ENCODE peak calls at places on chromosomes 6 and 20, in four cellular contexts. V is H1, Y is H9, C is IMR-90. O is an unnamed sample.

GRCh38 chr6:144689503-144690040 is 404.4 kb downstream of the UTRN start:
- DNase-seq in V (no peak), Y (no peak), C (no peak), O (no peak)

GRCh38 chr20:34514897-34515483 is 1.2 kb upstream of the DYNLRB1 start:
- DNase-seq in V (no peak), Y (no peak), C (peak; percentile 44), O (no peak)

GRCh38 chr6:159213401-159213800 is 44.2 kb downstream of the FNDC1 start:
- DNase-seq in V (no peak), Y (no peak), C (no peak), O (no peak)

GRCh38 chr6:116447496-116448011 is 13.6 kb upstream of the CALHM6 start:
- DNase-seq in V (no peak), Y (no peak), C (peak; percentile 99), O (peak; percentile 99)

GRCh38 chr6:105111093-105111492 is 68.7 kb downstream of the POPDC3 start:
- DNase-seq in V (no peak), Y (no peak), C (no peak), O (no peak)

GRCh38 chr6:41974281-41974825 is 32.7 kb upstream of the CCND3 start:
- DNase-seq in V (no peak), Y (no peak), C (no peak), O (no peak)

GRCh38 chr6:127484207-127484858 is 25.1 kb upstream of the KIAA0408 start:
- DNase-seq in V (no peak), Y (no peak), C (peak; percentile 70), O (peak; percentile 65)

GRCh38 chr6:93621400-93621799 is 202.0 kb upstream of the EPHA7 start:
- DNase-seq in V (no peak), Y (no peak), C (no peak), O (no peak)

GRCh38 chr20:52494244-52494643 is 302.7 kb upstream of the ZFP64 start:
- DNase-seq in V (no peak), Y (no peak), C (peak; percentile 98), O (peak; percentile 97)

GRCh38 chr6:167764713-167765479 is 61.8 kb upstream of the AFDN start:
- DNase-seq in V (no peak), Y (no peak), C (no peak), O (no peak)

GRCh38 chr6:79525272-79526100 is 11.7 kb downstream of the LCA5 start:
- DNase-seq in V (no peak), Y (peak; percentile 40), C (peak; percentile 47), O (no peak)

GRCh38 chr20:53104889-53105288 is 132.7 kb downstream of the TSHZ2 start:
- DNase-seq in V (no peak), Y (no peak), C (no peak), O (no peak)

GRCh38 chr20:64058536-64058935 is 4.5 kb upstream of the TCEA2 start:
- DNase-seq in V (no peak), Y (no peak), C (peak; percentile 64), O (no peak)

GRCh38 chr20:38883081-38883980 is 42.9 kb upstream of the FAM83D start:
- DNase-seq in V (no peak), Y (no peak), C (peak; percentile 2), O (no peak)

GRCh38 chr6:100461273-100461919 is 3.3 kb downstream of the SIM1 start:
- DNase-seq in V (peak; percentile 76), Y (peak; percentile 69), C (no peak), O (peak; percentile 41)

GRCh38 chr6:38364127-38364526 is 275.6 kb downstream of the BTBD9 start:
- DNase-seq in V (no peak), Y (no peak), C (no peak), O (no peak)

GRCh38 chr20:5090191-5090590 is 29.6 kb downstream of the PCNA start:
- DNase-seq in V (no peak), Y (no peak), C (no peak), O (no peak)

GRCh38 chr6:151060096-151060741 is 179.5 kb upstream of the AKAP12 start:
- DNase-seq in V (no peak), Y (no peak), C (peak; percentile 96), O (peak; percentile 96)

GRCh38 chr20:18904624-18905023 is 91.0 kb downstream of the SCP2D1 start:
- DNase-seq in V (no peak), Y (no peak), C (no peak), O (no peak)

GRCh38 chr6:84422380-84422968 is 195.0 kb upstream of the CEP162 start:
- DNase-seq in V (peak; percentile 92), Y (peak; percentile 81), C (peak; percentile 41), O (peak; percentile 62)

GRCh38 chr6:111989743-111990142 is 64.2 kb upstream of the CCN6 start:
- DNase-seq in V (no peak), Y (no peak), C (no peak), O (no peak)

GRCh38 chr20:58753267-58753928 is 60.8 kb downstream of the NPEPL1 start:
- DNase-seq in V (peak; percentile 59), Y (peak; percentile 73), C (no peak), O (no peak)
- H3K4me2 ChIP-seq in V (no peak overlapping the region), Y (no peak overlapping the region), C (no peak overlapping the region), O (no peak overlapping the region)

GRCh38 chr20:47351643-47352331 is 4.7 kb downstream of the ZMYND8 start:
- DNase-seq in V (no peak), Y (no peak), C (no peak), O (no peak)
- H3K79me1 ChIP-seq in V (peaks cover 4% of the 10 kb centered on the region), Y (no peaks in the 10 kb centered on the region), C (peaks cover 56% of the 10 kb centered on the region), O (peaks cover 4% of the 10 kb centered on the region)

DNA sequence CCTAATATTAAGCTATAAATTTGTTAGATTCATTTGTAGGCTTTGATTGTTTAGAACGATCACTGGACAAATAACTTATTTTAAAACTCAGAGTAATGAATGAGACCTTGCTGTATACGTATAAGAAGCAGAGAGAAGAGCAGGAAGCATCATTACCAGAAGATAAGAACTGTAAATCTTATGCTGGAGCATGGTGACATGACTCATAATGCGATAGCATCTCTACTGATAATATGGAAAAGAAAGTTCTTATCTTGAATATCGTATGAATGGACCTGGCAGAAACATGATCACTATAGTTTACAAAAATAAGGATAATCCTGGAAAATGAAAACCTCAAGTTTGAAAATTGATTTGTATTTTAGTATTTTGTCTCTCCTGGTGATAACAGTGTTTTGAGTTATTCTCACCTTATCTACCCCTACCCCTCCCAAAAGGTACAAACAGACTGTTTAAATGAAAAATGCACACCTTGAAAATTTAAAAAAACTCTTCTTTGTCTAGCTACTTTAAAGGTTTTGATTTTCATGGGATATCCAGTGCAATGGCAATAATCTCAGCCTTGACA is 2.0 kb upstream of the ZSCAN26 start:
- DNase-seq in V (no peak), Y (no peak), C (peak; percentile 4), O (peak; percentile 13)
- H3K4me2 ChIP-seq in V (no peak overlapping the region), Y (no peak overlapping the region), C (no peak overlapping the region), O (no peak overlapping the region)

DNA sequence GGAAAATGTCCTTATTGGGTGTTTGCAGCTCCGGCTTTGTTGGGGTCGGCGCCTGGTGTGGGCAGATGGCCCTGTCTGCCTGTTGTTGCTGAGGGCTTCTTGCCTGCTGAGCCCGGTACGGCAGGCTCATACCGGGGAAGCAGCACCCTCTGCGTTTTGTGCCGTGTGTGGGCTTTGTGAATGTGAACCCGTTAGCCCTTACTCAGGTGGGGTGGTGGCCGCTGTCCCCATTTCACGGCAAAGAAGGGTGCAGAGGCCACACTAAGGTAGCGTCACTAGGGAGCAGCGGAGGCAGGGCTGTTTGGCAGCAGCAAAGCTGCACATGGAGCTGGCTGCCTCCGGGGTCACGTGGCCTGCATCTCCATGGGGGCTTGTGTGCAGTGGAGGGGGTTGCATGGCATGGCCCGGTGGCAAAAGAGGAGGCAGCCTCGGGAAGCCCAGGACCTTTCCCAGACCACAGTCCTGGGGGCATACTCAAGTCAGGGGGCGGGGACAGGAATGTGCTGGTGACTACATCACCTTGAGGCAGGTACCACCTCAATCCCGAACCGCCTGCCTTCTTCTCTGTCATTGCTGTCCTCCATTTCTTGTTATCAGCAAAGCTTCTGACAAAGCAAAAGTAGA is 47.3 kb upstream of the SRF start:
- DNase-seq in V (no peak), Y (no peak), C (no peak), O (no peak)
- H3K79me1 ChIP-seq in V (peaks cover 20% of the 10 kb centered on the region), Y (no peaks in the 10 kb centered on the region), C (peaks cover 45% of the 10 kb centered on the region), O (peaks cover 9% of the 10 kb centered on the region)

GRCh38 chr20:58659841-58660240 is 8.8 kb downstream of the STX16 start:
- DNase-seq in V (peak; percentile 41), Y (no peak), C (no peak), O (no peak)

GRCh38 chr20:58660855-58661254 is 9.8 kb downstream of the STX16 start:
- DNase-seq in V (peak; percentile 26), Y (no peak), C (no peak), O (no peak)

GRCh38 chr20:58652606-58653303 is 1.7 kb downstream of the STX16 start:
- DNase-seq in V (no peak), Y (no peak), C (no peak), O (peak; percentile 41)

GRCh38 chr20:58655328-58656094 is 4.4 kb downstream of the STX16 start:
- DNase-seq in V (no peak), Y (no peak), C (no peak), O (no peak)

DNA sequence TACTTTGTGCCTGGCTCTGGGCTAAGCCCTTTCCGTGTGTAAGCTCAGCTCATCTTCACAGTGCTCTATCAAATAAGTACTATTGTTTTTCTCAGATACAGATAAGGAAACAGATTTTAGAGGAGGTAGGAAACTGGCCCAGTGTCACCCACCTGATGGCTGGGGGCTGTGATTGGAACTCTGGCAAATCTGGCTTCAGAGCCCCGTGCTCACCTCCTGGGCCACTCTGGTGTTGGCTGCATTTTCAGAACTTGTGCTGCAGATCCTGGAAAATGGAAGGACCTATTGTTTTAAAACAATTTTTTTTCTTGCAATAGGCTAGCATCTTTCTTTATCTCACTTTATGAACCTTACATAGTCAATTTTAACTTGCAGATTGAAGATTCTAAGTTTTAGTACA is 5.7 kb downstream of the STX16 start:
- DNase-seq in V (no peak), Y (no peak), C (no peak), O (no peak)
- H3K4me2 ChIP-seq in V (peak overlapping the region; percentile 27), Y (peak overlapping the region; percentile 13), C (peak overlapping the region; percentile 14), O (peak overlapping the region; percentile 4)

DNA sequence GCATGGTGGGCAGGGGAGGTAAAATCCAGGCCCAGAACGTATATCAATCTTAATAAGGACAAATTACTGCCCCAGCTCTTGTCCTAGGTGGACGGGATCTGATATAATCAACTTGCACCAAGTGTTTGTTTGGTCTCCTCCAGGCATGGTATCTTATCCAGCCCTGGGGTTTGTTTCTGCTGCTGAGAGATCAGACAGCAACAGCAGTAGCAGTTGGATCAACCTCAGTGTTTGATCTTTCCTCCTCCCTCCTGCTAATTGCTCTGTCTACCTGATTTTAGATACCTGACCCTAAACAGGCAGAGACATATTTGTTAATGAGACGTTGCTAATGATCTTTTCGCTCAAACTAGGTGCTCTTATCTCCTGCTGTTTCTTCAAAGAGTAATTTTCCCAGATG is 100.4 kb upstream of the BACH2 start:
- DNase-seq in V (no peak), Y (no peak), C (no peak), O (no peak)
- H3K79me1 ChIP-seq in V (no peaks in the 10 kb centered on the region), Y (no peaks in the 10 kb centered on the region), C (no peaks in the 10 kb centered on the region), O (no peaks in the 10 kb centered on the region)

DNA sequence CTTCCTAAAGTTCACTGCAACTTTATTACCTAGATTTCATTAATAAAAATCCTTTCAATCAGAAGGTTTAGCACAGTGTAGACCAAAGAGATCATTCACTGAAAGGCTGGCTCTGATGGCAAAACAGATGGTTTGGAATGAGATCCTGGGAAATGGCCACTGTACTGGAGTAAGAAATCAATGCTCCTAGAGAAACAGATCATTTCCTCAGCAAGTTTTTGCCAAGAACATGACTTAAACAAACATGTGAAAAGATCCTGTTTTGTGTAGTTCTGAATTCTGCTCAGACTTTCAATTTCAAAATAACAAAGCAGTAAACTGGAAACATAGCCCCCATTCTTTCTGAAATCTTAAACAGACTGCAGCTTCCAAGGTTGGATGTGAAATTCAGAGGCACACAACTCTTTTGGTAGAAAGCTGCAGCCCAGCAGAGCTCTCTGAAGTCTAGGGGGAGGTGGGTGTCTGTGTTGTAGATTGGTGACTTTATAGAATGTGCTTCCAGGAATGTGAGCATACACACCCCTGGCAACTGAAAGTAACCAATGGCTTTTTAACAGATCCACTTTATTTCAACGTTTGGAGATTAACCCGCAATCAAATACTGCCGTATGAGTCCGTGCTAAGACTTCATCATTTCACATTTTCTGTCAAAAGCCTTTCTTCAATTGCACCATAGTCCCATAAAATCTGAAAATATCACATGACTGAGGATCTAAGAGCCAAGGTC is 86.4 kb downstream of the ATXN1 start:
- DNase-seq in V (no peak), Y (no peak), C (peak; percentile 49), O (peak; percentile 39)
- H3K4me2 ChIP-seq in V (no peak overlapping the region), Y (no peak overlapping the region), C (peak overlapping the region; percentile 59), O (no peak overlapping the region)